ENCODE peak calls at places on chromosomes 4 and X, in seven cellular contexts. One of them, this sample, is unnamed.

GRCh38 chr4:114807759-114808404 is 209.3 kb downstream of the UGT8 start:
- DNase-seq in H4: peak
- DNase-seq in NCI-H1436: no peak
- DNase-seq in smooth muscle cell of the brain vasculature: no peak
- DNase-seq in NCI-H446 treated with DMSO at 0.1 percent for 48 hours: no peak
- DNase-seq in heart left ventricle: no peak
- DNase-seq in naive thymus-derived CD8-positive, alpha-beta T cell: peak
- DNase-seq in this sample: no peak

GRCh38 chrX:20718592-20718991 is 451.9 kb upstream of the RPS6KA3 start:
- DNase-seq in H4: no peak
- DNase-seq in NCI-H1436: no peak
- DNase-seq in smooth muscle cell of the brain vasculature: no peak
- DNase-seq in NCI-H446 treated with DMSO at 0.1 percent for 48 hours: no peak
- DNase-seq in heart left ventricle: no peak
- DNase-seq in naive thymus-derived CD8-positive, alpha-beta T cell: no peak
- DNase-seq in this sample: peak

GRCh38 chrX:10660171-10660570 is 39.8 kb upstream of the MID1 start:
- DNase-seq in H4: no peak
- DNase-seq in NCI-H1436: no peak
- DNase-seq in smooth muscle cell of the brain vasculature: no peak
- DNase-seq in NCI-H446 treated with DMSO at 0.1 percent for 48 hours: no peak
- DNase-seq in heart left ventricle: no peak
- DNase-seq in naive thymus-derived CD8-positive, alpha-beta T cell: no peak
- DNase-seq in this sample: no peak

GRCh38 chr4:13427599-13428325 is 56.4 kb downstream of the RAB28 start:
- DNase-seq in H4: no peak
- DNase-seq in NCI-H1436: no peak
- DNase-seq in smooth muscle cell of the brain vasculature: no peak
- DNase-seq in NCI-H446 treated with DMSO at 0.1 percent for 48 hours: no peak
- DNase-seq in heart left ventricle: no peak
- DNase-seq in naive thymus-derived CD8-positive, alpha-beta T cell: no peak
- DNase-seq in this sample: no peak

GRCh38 chrX:117996918-117997480 is 119.6 kb downstream of the KLHL13 start:
- DNase-seq in H4: no peak
- DNase-seq in NCI-H1436: peak
- DNase-seq in smooth muscle cell of the brain vasculature: no peak
- DNase-seq in NCI-H446 treated with DMSO at 0.1 percent for 48 hours: no peak
- DNase-seq in heart left ventricle: no peak
- DNase-seq in naive thymus-derived CD8-positive, alpha-beta T cell: no peak
- DNase-seq in this sample: peak

GRCh38 chr4:148211533-148211932 is 230.7 kb downstream of the NR3C2 start:
- DNase-seq in H4: no peak
- DNase-seq in NCI-H1436: no peak
- DNase-seq in smooth muscle cell of the brain vasculature: no peak
- DNase-seq in NCI-H446 treated with DMSO at 0.1 percent for 48 hours: no peak
- DNase-seq in heart left ventricle: no peak
- DNase-seq in naive thymus-derived CD8-positive, alpha-beta T cell: no peak
- DNase-seq in this sample: no peak

GRCh38 chrX:124502144-124502543 is 155.8 kb downstream of the SH2D1A start:
- DNase-seq in H4: no peak
- DNase-seq in NCI-H1436: no peak
- DNase-seq in smooth muscle cell of the brain vasculature: no peak
- DNase-seq in NCI-H446 treated with DMSO at 0.1 percent for 48 hours: no peak
- DNase-seq in heart left ventricle: no peak
- DNase-seq in naive thymus-derived CD8-positive, alpha-beta T cell: no peak
- DNase-seq in this sample: no peak

GRCh38 chr4:153142700-153143438 is 61.4 kb upstream of the TRIM2 start:
- DNase-seq in H4: peak
- DNase-seq in NCI-H1436: peak
- DNase-seq in smooth muscle cell of the brain vasculature: peak
- DNase-seq in NCI-H446 treated with DMSO at 0.1 percent for 48 hours: peak
- DNase-seq in heart left ventricle: peak
- DNase-seq in naive thymus-derived CD8-positive, alpha-beta T cell: peak
- DNase-seq in this sample: peak

GRCh38 chr4:3192827-3193226 is 56.1 kb upstream of the MSANTD1 start:
- DNase-seq in H4: no peak
- DNase-seq in NCI-H1436: no peak
- DNase-seq in smooth muscle cell of the brain vasculature: no peak
- DNase-seq in NCI-H446 treated with DMSO at 0.1 percent for 48 hours: no peak
- DNase-seq in heart left ventricle: no peak
- DNase-seq in naive thymus-derived CD8-positive, alpha-beta T cell: no peak
- DNase-seq in this sample: no peak

GRCh38 chrX:17559728-17560379 is 177.4 kb upstream of the SCML1 start:
- DNase-seq in H4: peak
- DNase-seq in NCI-H1436: no peak
- DNase-seq in smooth muscle cell of the brain vasculature: no peak
- DNase-seq in NCI-H446 treated with DMSO at 0.1 percent for 48 hours: no peak
- DNase-seq in heart left ventricle: no peak
- DNase-seq in naive thymus-derived CD8-positive, alpha-beta T cell: no peak
- DNase-seq in this sample: no peak

GRCh38 chr4:38694330-38694729 is 30.3 kb downstream of the KLF3 start:
- DNase-seq in H4: no peak
- DNase-seq in NCI-H1436: no peak
- DNase-seq in smooth muscle cell of the brain vasculature: no peak
- DNase-seq in NCI-H446 treated with DMSO at 0.1 percent for 48 hours: no peak
- DNase-seq in heart left ventricle: no peak
- DNase-seq in naive thymus-derived CD8-positive, alpha-beta T cell: no peak
- DNase-seq in this sample: no peak

GRCh38 chr4:104906274-104906673 is 240.4 kb upstream of the TET2 start:
- DNase-seq in H4: no peak
- DNase-seq in NCI-H1436: no peak
- DNase-seq in smooth muscle cell of the brain vasculature: no peak
- DNase-seq in NCI-H446 treated with DMSO at 0.1 percent for 48 hours: peak
- DNase-seq in heart left ventricle: no peak
- DNase-seq in naive thymus-derived CD8-positive, alpha-beta T cell: no peak
- DNase-seq in this sample: peak

This sample was measured in NCI-H2081.